ENCODE peak calls at places on chromosomes 5 and 9, in five cellular contexts. V, Y, X, Q and H are unnamed samples.

GRCh38 chr9:12817702-12818101 is 42.9 kb downstream of the LURAP1L start:
- DNase-seq in V (no peak), Y (peak; percentile 85), X (peak; percentile 46), Q (no peak), H (no peak)

GRCh38 chr9:37753489-37754190 is at the start of gene TRMT10B:
- DNase-seq in V (peak; percentile 74), Y (peak; percentile 34), X (peak; percentile 78), Q (peak; percentile 62), H (peak; percentile 13)

GRCh38 chr5:143153332-143154119 is 250.0 kb downstream of the NR3C1 start:
- DNase-seq in V (no peak), Y (no peak), X (no peak), Q (peak; percentile 98), H (no peak)

GRCh38 chr5:124088289-124089064 is 576.5 kb downstream of the CSNK1G3 start:
- DNase-seq in V (no peak), Y (no peak), X (no peak), Q (no peak), H (no peak)

GRCh38 chr5:107257885-107258520 is 412.7 kb downstream of the EFNA5 start:
- DNase-seq in V (no peak), Y (no peak), X (no peak), Q (no peak), H (no peak)

GRCh38 chr5:68251804-68252648 is 36.5 kb downstream of the PIK3R1 start:
- DNase-seq in V (no peak), Y (no peak), X (no peak), Q (peak; percentile 87), H (no peak)

GRCh38 chr5:106521701-106522100 is 1149.0 kb downstream of the EFNA5 start:
- DNase-seq in V (no peak), Y (peak; percentile 71), X (peak; percentile 56), Q (peak; percentile 34), H (no peak)

GRCh38 chr5:143274952-143275351 is 128.5 kb downstream of the NR3C1 start:
- DNase-seq in V (no peak), Y (no peak), X (no peak), Q (no peak), H (no peak)

GRCh38 chr5:40798012-40798855 is at the start of gene PRKAA1:
- DNase-seq in V (peak; percentile 82), Y (peak; percentile 12), X (peak; percentile 93), Q (peak; percentile 85), H (peak; percentile 83)

GRCh38 chr5:149256451-149256850 is 15.2 kb upstream of the AFAP1L1 start:
- DNase-seq in V (no peak), Y (no peak), X (no peak), Q (peak; percentile 65), H (no peak)

GRCh38 chr5:111345731-111346130 is 121.5 kb downstream of the CAMK4 start:
- DNase-seq in V (no peak), Y (no peak), X (no peak), Q (peak; percentile 47), H (no peak)

GRCh38 chr9:124215551-124215910 is 42.2 kb upstream of the NEK6 start:
- DNase-seq in V (no peak), Y (no peak), X (no peak), Q (no peak), H (no peak)

GRCh38 chr5:135008981-135009735 is 24.9 kb downstream of the PITX1 start:
- DNase-seq in V (no peak), Y (no peak), X (no peak), Q (no peak), H (no peak)

GRCh38 chr9:92564479-92564878 is 28.7 kb upstream of the ECM2 start:
- DNase-seq in V (no peak), Y (no peak), X (peak; percentile 1), Q (peak; percentile 68), H (peak; percentile 16)